ENCODE peak calls at places on chromosome 16, in five cellular contexts. One of them, this sample, is unnamed.
A peak's percentile ranks its signal among the peaks of the same experiment; 100 is the strongest.

GRCh38 chr16:79589495-79590134 is 10.9 kb downstream of the MAF start:
- DNase-seq in adrenal gland: no peak
- DNase-seq in NB4: no peak
- DNase-seq in CD8-positive, alpha-beta T cell: no peak
- DNase-seq in astrocyte: no peak
- DNase-seq in this sample: no peak

GRCh38 chr16:89670496-89671431 is 13.1 kb downstream of the SPATA33 start:
- DNase-seq in NB4: peak; percentile 62
- DNase-seq in astrocyte: peak; percentile 18
- DNase-seq in CD8-positive, alpha-beta T cell: no peak
- DNase-seq in adrenal gland: no peak
- DNase-seq in this sample: peak; percentile 47

GRCh38 chr16:30064746-30065111 is 831 bp upstream of the ALDOA start:
- DNase-seq in astrocyte: no peak
- DNase-seq in CD8-positive, alpha-beta T cell: no peak
- DNase-seq in adrenal gland: no peak
- DNase-seq in NB4: no peak
- DNase-seq in this sample: no peak

GRCh38 chr16:28181557-28181914 is 30.2 kb downstream of the XPO6 start:
- DNase-seq in NB4: no peak
- DNase-seq in CD8-positive, alpha-beta T cell: no peak
- DNase-seq in adrenal gland: peak; percentile 75
- DNase-seq in astrocyte: peak; percentile 95
- DNase-seq in this sample: peak; percentile 82

GRCh38 chr16:12570046-12570618 is 233.6 kb downstream of the CPPED1 start:
- DNase-seq in adrenal gland: no peak
- DNase-seq in CD8-positive, alpha-beta T cell: no peak
- DNase-seq in astrocyte: no peak
- DNase-seq in NB4: no peak
- DNase-seq in this sample: no peak

GRCh38 chr16:77383606-77384187 is 51.1 kb downstream of the ADAMTS18 start:
- DNase-seq in CD8-positive, alpha-beta T cell: no peak
- DNase-seq in astrocyte: no peak
- DNase-seq in adrenal gland: no peak
- DNase-seq in NB4: no peak
- DNase-seq in this sample: no peak

GRCh38 chr16:12613131-12613991 is 190.3 kb downstream of the CPPED1 start:
- DNase-seq in NB4: peak; percentile 51
- DNase-seq in CD8-positive, alpha-beta T cell: no peak
- DNase-seq in adrenal gland: peak; percentile 11
- DNase-seq in astrocyte: peak; percentile 68
- DNase-seq in this sample: peak; percentile 19

GRCh38 chr16:49213594-49213993 is 68.0 kb downstream of the CBLN1 start:
- DNase-seq in NB4: no peak
- DNase-seq in adrenal gland: no peak
- DNase-seq in CD8-positive, alpha-beta T cell: no peak
- DNase-seq in astrocyte: no peak
- DNase-seq in this sample: no peak

GRCh38 chr16:22035094-22035675 is 27.3 kb downstream of the MOSMO start:
- DNase-seq in adrenal gland: no peak
- DNase-seq in astrocyte: no peak
- DNase-seq in NB4: no peak
- DNase-seq in CD8-positive, alpha-beta T cell: no peak
- DNase-seq in this sample: no peak

GRCh38 chr16:67185003-67185865 is 1.5 kb upstream of the MATCAP1 start:
- DNase-seq in adrenal gland: peak; percentile 94
- DNase-seq in CD8-positive, alpha-beta T cell: peak; percentile 77
- DNase-seq in NB4: peak; percentile 93
- DNase-seq in astrocyte: peak; percentile 72
- DNase-seq in this sample: peak; percentile 85

GRCh38 chr16:17177242-17177967 is 293.4 kb downstream of the XYLT1 start:
- DNase-seq in CD8-positive, alpha-beta T cell: no peak
- DNase-seq in astrocyte: peak; percentile 94
- DNase-seq in adrenal gland: no peak
- DNase-seq in NB4: no peak
- DNase-seq in this sample: peak; percentile 41

GRCh38 chr16:89737341-89738071 is 16.2 kb downstream of the ZNF276 start:
- DNase-seq in CD8-positive, alpha-beta T cell: peak; percentile 19
- DNase-seq in adrenal gland: no peak
- DNase-seq in astrocyte: no peak
- DNase-seq in NB4: no peak
- DNase-seq in this sample: no peak

GRCh38 chr16:74580828-74581227 is 26.1 kb downstream of the GLG1 start:
- DNase-seq in NB4: no peak
- DNase-seq in astrocyte: no peak
- DNase-seq in adrenal gland: no peak
- DNase-seq in CD8-positive, alpha-beta T cell: no peak
- DNase-seq in this sample: no peak

GRCh38 chr16:87725596-87726235 is 40.1 kb downstream of the KLHDC4 start:
- DNase-seq in CD8-positive, alpha-beta T cell: no peak
- DNase-seq in NB4: no peak
- DNase-seq in adrenal gland: no peak
- DNase-seq in astrocyte: peak; percentile 74
- DNase-seq in this sample: peak; percentile 30

GRCh38 chr16:46808997-46809396 is 22.0 kb downstream of the C16orf87 start:
- DNase-seq in NB4: no peak
- DNase-seq in adrenal gland: no peak
- DNase-seq in astrocyte: no peak
- DNase-seq in CD8-positive, alpha-beta T cell: no peak
- DNase-seq in this sample: no peak

GRCh38 chr16:67104061-67104460 is 5.7 kb upstream of the PHAF1 start:
- DNase-seq in CD8-positive, alpha-beta T cell: no peak
- DNase-seq in NB4: peak; percentile 39
- DNase-seq in astrocyte: no peak
- DNase-seq in adrenal gland: peak; percentile 31
- DNase-seq in this sample: no peak

GRCh38 chr16:10009691-10010090 is 172.5 kb downstream of the GRIN2A start:
- DNase-seq in NB4: no peak
- DNase-seq in astrocyte: no peak
- DNase-seq in adrenal gland: no peak
- DNase-seq in CD8-positive, alpha-beta T cell: no peak
- DNase-seq in this sample: no peak

GRCh38 chr16:23206986-23207385 is 24.4 kb downstream of the SCNN1G start:
- DNase-seq in astrocyte: no peak
- DNase-seq in CD8-positive, alpha-beta T cell: no peak
- DNase-seq in NB4: no peak
- DNase-seq in adrenal gland: no peak
- DNase-seq in this sample: no peak

GRCh38 chr16:68514511-68514910 is 24.6 kb upstream of the ZFP90 start:
- DNase-seq in astrocyte: no peak
- DNase-seq in adrenal gland: no peak
- DNase-seq in CD8-positive, alpha-beta T cell: no peak
- DNase-seq in NB4: no peak
- DNase-seq in this sample: no peak

GRCh38 chr16:49575352-49576172 is 202.0 kb downstream of the C16orf78 start:
- DNase-seq in adrenal gland: peak; percentile 36
- DNase-seq in astrocyte: no peak
- DNase-seq in CD8-positive, alpha-beta T cell: no peak
- DNase-seq in NB4: peak; percentile 66
- DNase-seq in this sample: no peak

GRCh38 chr16:87288753-87289362 is 28.3 kb downstream of the C16orf95 start:
- DNase-seq in NB4: no peak
- DNase-seq in adrenal gland: no peak
- DNase-seq in astrocyte: peak; percentile 80
- DNase-seq in CD8-positive, alpha-beta T cell: no peak
- DNase-seq in this sample: no peak

GRCh38 chr16:29991571-29991904 is 3.9 kb downstream of the HIRIP3 start:
- DNase-seq in adrenal gland: no peak
- DNase-seq in astrocyte: no peak
- DNase-seq in CD8-positive, alpha-beta T cell: no peak
- DNase-seq in NB4: no peak
- DNase-seq in this sample: no peak

GRCh38 chr16:525520-526180 is 1.9 kb upstream of the CAPN15 start:
- DNase-seq in adrenal gland: peak; percentile 58
- DNase-seq in astrocyte: peak; percentile 86
- DNase-seq in NB4: peak; percentile 76
- DNase-seq in CD8-positive, alpha-beta T cell: peak; percentile 26
- DNase-seq in this sample: peak; percentile 95

GRCh38 chr16:68450741-68451140 is 2.4 kb upstream of the SMPD3 start:
- DNase-seq in astrocyte: no peak
- DNase-seq in CD8-positive, alpha-beta T cell: no peak
- DNase-seq in NB4: no peak
- DNase-seq in adrenal gland: no peak
- DNase-seq in this sample: peak; percentile 28

GRCh38 chr16:87286839-87287626 is 30.2 kb downstream of the C16orf95 start:
- DNase-seq in adrenal gland: no peak
- DNase-seq in CD8-positive, alpha-beta T cell: no peak
- DNase-seq in NB4: no peak
- DNase-seq in astrocyte: no peak
- DNase-seq in this sample: no peak

GRCh38 chr16:11429823-11430222 is 84.6 kb downstream of the RMI2 start:
- DNase-seq in astrocyte: no peak
- DNase-seq in CD8-positive, alpha-beta T cell: no peak
- DNase-seq in NB4: no peak
- DNase-seq in adrenal gland: no peak
- DNase-seq in this sample: no peak

GRCh38 chr16:20879175-20880053 is 20.7 kb downstream of the DCUN1D3 start:
- DNase-seq in astrocyte: peak; percentile 76
- DNase-seq in adrenal gland: no peak
- DNase-seq in CD8-positive, alpha-beta T cell: no peak
- DNase-seq in NB4: peak; percentile 33
- DNase-seq in this sample: peak; percentile 56

GRCh38 chr16:74841469-74841868 is 66.8 kb upstream of the FA2H start:
- DNase-seq in astrocyte: no peak
- DNase-seq in NB4: no peak
- DNase-seq in adrenal gland: no peak
- DNase-seq in CD8-positive, alpha-beta T cell: no peak
- DNase-seq in this sample: no peak

GRCh38 chr16:85617948-85618347 is 4.8 kb downstream of the GSE1 start:
- DNase-seq in CD8-positive, alpha-beta T cell: no peak
- DNase-seq in NB4: no peak
- DNase-seq in adrenal gland: no peak
- DNase-seq in astrocyte: no peak
- DNase-seq in this sample: peak; percentile 68

GRCh38 chr16:85615014-85615851 is 2.1 kb downstream of the GSE1 start:
- DNase-seq in CD8-positive, alpha-beta T cell: peak; percentile 60
- DNase-seq in NB4: peak; percentile 60
- DNase-seq in astrocyte: no peak
- DNase-seq in adrenal gland: peak; percentile 41
- DNase-seq in this sample: peak; percentile 99

GRCh38 chr16:85618509-85618908 is 5.4 kb downstream of the GSE1 start:
- DNase-seq in NB4: no peak
- DNase-seq in astrocyte: no peak
- DNase-seq in CD8-positive, alpha-beta T cell: no peak
- DNase-seq in adrenal gland: no peak
- DNase-seq in this sample: no peak

GRCh38 chr16:85615852-85616607 is 2.9 kb downstream of the GSE1 start:
- DNase-seq in adrenal gland: peak; percentile 81
- DNase-seq in astrocyte: peak; percentile 72
- DNase-seq in NB4: peak; percentile 98
- DNase-seq in CD8-positive, alpha-beta T cell: peak; percentile 70
- DNase-seq in this sample: peak; percentile 72

GRCh38 chr16:85616608-85617311 is 3.6 kb downstream of the GSE1 start:
- DNase-seq in NB4: peak; percentile 88
- DNase-seq in adrenal gland: peak; percentile 88
- DNase-seq in CD8-positive, alpha-beta T cell: no peak
- DNase-seq in astrocyte: no peak
- DNase-seq in this sample: no peak
- H3K4me3 ChIP-seq in NB4: peak overlapping the region; percentile 54
- H3K4me3 ChIP-seq in adrenal gland: no peak overlapping the region
- H3K4me3 ChIP-seq in CD8-positive, alpha-beta T cell: peak overlapping the region; percentile 47
- H3K4me3 ChIP-seq in astrocyte: no peak overlapping the region
- H3K4me3 ChIP-seq in this sample: no peak overlapping the region

GRCh38 chr16:69937465-69937951 is 13.6 kb upstream of the CLEC18A start:
- DNase-seq in NB4: no peak
- DNase-seq in astrocyte: no peak
- DNase-seq in CD8-positive, alpha-beta T cell: no peak
- DNase-seq in adrenal gland: peak; percentile 41
- DNase-seq in this sample: peak; percentile 16
- TF ChIP-seq CTCF in NB4: no peak
- TF ChIP-seq CTCF in astrocyte: no peak
- TF ChIP-seq CTCF in CD8-positive, alpha-beta T cell: no peak
- TF ChIP-seq CTCF in adrenal gland: peak; percentile 47
- TF ChIP-seq CTCF in this sample: peak; percentile 37

GRCh38 chr16:81450783-81451491 is 6.3 kb downstream of the CMIP start:
- DNase-seq in NB4: no peak
- DNase-seq in astrocyte: no peak
- DNase-seq in adrenal gland: no peak
- DNase-seq in CD8-positive, alpha-beta T cell: no peak
- DNase-seq in this sample: no peak

GRCh38 chr16:81449899-81450608 is 5.4 kb downstream of the CMIP start:
- DNase-seq in NB4: no peak
- DNase-seq in adrenal gland: no peak
- DNase-seq in CD8-positive, alpha-beta T cell: no peak
- DNase-seq in astrocyte: no peak
- DNase-seq in this sample: no peak

GRCh38 chr16:81453091-81453728 is 8.6 kb downstream of the CMIP start:
- DNase-seq in NB4: no peak
- DNase-seq in adrenal gland: no peak
- DNase-seq in astrocyte: no peak
- DNase-seq in CD8-positive, alpha-beta T cell: no peak
- DNase-seq in this sample: no peak

GRCh38 chr16:81454044-81454443 is 9.4 kb downstream of the CMIP start:
- DNase-seq in astrocyte: no peak
- DNase-seq in CD8-positive, alpha-beta T cell: no peak
- DNase-seq in adrenal gland: no peak
- DNase-seq in NB4: no peak
- DNase-seq in this sample: no peak

DNA sequence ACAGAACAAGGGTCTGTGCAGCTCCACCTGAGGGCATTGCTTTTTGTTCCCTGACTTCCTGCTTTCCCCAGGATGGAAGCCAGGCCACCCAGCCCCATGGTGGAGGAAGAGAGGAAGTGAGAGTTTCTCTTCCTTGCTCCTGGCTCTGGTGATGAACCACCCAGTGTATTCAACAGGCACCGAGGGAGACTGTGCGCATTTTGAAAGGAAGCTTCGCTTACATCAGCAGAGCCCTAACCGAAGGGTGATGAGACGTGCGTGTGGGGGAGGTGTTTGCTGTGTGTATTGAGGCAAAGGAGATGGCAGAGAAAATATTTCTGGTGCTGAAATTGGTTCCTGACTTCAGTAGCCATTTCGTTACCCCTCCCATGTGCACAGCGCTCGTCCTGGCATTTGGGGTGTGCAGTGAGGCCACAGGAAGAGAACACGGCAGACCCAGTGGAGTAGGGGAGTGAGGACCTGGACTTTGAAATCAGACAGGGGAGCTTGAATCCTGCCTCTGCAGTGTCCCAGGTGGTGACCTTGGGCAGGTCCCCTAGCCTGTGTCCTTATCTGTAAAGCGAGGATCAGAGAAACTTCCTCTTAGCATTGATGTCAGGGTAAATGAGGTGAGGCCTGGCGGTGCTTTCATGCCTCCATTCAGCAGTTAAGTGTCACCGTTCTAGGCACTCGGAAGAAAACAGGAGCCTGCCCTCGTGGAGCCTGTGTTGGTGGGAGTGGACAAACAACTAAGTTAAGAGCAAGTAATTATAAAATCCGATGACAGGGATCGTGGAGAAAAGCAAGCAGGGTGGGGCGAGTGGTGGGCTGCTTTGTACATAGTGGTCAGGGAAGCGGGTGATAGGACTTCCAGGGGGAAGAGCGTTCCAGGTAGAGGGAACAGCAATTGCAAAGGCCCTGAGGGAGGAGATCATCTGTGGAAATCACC is 7.4 kb downstream of the CMIP start:
- DNase-seq in NB4: peak; percentile 83
- DNase-seq in CD8-positive, alpha-beta T cell: no peak
- DNase-seq in adrenal gland: peak; percentile 66
- DNase-seq in astrocyte: no peak
- DNase-seq in this sample: no peak
- H3K4me3 ChIP-seq in NB4: peak overlapping the region; percentile 35
- H3K4me3 ChIP-seq in CD8-positive, alpha-beta T cell: no peak overlapping the region
- H3K4me3 ChIP-seq in adrenal gland: no peak overlapping the region
- H3K4me3 ChIP-seq in astrocyte: no peak overlapping the region
- H3K4me3 ChIP-seq in this sample: no peak overlapping the region

GRCh38 chr16:57609541-57610401 is 18.7 kb upstream of the ADGRG1 start:
- DNase-seq in adrenal gland: peak; percentile 59
- DNase-seq in astrocyte: no peak
- DNase-seq in NB4: no peak
- DNase-seq in CD8-positive, alpha-beta T cell: no peak
- DNase-seq in this sample: peak; percentile 36
- TF ChIP-seq CTCF in adrenal gland: no peak
- TF ChIP-seq CTCF in astrocyte: no peak
- TF ChIP-seq CTCF in NB4: no peak
- TF ChIP-seq CTCF in CD8-positive, alpha-beta T cell: peak; percentile 39
- TF ChIP-seq CTCF in this sample: peak; percentile 41